ENCODE peak calls at places on chromosomes 16 and 17, in eight cellular contexts. M is cardiac fibroblast, T is fibroblast of the aortic adventitia, Y is AG04449, X is ovary, S is lower leg skin, N is lung, H is MM.1S. R is an unnamed sample.

GRCh38 chr17:82861393-82861775 is 21.6 kb upstream of the ZNF750 start:
- DNase-seq in M (no peak), T (no peak), Y (no peak), X (no peak), S (no peak), N (no peak), H (no peak), R (no peak)

GRCh38 chr16:56450275-56450889 is 750 bp downstream of the NUDT21 start:
- DNase-seq in M (peak), T (peak), Y (no peak), X (no peak), S (no peak), N (no peak), H (no peak), R (peak)

GRCh38 chr17:34177642-34178041 is 77.4 kb upstream of the CCL2 start:
- DNase-seq in M (peak), T (peak), Y (no peak), X (no peak), S (no peak), N (no peak), H (no peak), R (peak)

GRCh38 chr17:51901242-51901641 is 257.3 kb downstream of the CA10 start:
- DNase-seq in M (no peak), T (no peak), Y (no peak), X (no peak), S (no peak), N (no peak), H (no peak), R (no peak)

GRCh38 chr16:22424161-22424937 is 49.9 kb upstream of the CDR2 start:
- DNase-seq in M (peak), T (peak), Y (no peak), X (peak), S (peak), N (no peak), H (no peak), R (no peak)

GRCh38 chr16:894136-894535 is 76.6 kb downstream of the LMF1 start:
- DNase-seq in M (no peak), T (no peak), Y (no peak), X (peak), S (no peak), N (no peak), H (no peak), R (no peak)

GRCh38 chr17:28569446-28569845 is 1.9 kb downstream of the PIGS start:
- DNase-seq in M (no peak), T (no peak), Y (no peak), X (no peak), S (no peak), N (no peak), H (no peak), R (no peak)

GRCh38 chr17:57251211-57251787 is 5.0 kb upstream of the MSI2 start:
- DNase-seq in M (no peak), T (no peak), Y (no peak), X (no peak), S (no peak), N (no peak), H (no peak), R (no peak)

GRCh38 chr17:8542599-8542998 is 87.9 kb downstream of the MYH10 start:
- DNase-seq in M (no peak), T (no peak), Y (no peak), X (no peak), S (no peak), N (no peak), H (no peak), R (no peak)

GRCh38 chr16:72990003-72990521 is 57.9 kb downstream of the ZFHX3 start:
- DNase-seq in M (peak), T (peak), Y (no peak), X (peak), S (peak), N (peak), H (no peak), R (peak)

GRCh38 chr16:84854759-84855158 is 35.0 kb downstream of the CRISPLD2 start:
- DNase-seq in M (peak), T (no peak), Y (no peak), X (no peak), S (no peak), N (no peak), H (no peak), R (peak)

GRCh38 chr17:40345161-40346034 is 19.1 kb downstream of the GJD3 start:
- DNase-seq in M (peak), T (peak), Y (no peak), X (peak), S (no peak), N (peak), H (no peak), R (peak)

GRCh38 chr17:13266596-13266995 is 248.8 kb upstream of the ELAC2 start:
- DNase-seq in M (peak), T (peak), Y (peak), X (no peak), S (no peak), N (no peak), H (no peak), R (no peak)

GRCh38 chr17:83079766-83080616 is 582 bp downstream of the METRNL start:
- DNase-seq in M (no peak), T (no peak), Y (no peak), X (no peak), S (no peak), N (no peak), H (no peak), R (no peak)

GRCh38 chr17:37713028-37713431 is 31.8 kb downstream of the HNF1B start:
- DNase-seq in M (no peak), T (no peak), Y (no peak), X (no peak), S (no peak), N (no peak), H (no peak), R (no peak)

GRCh38 chr17:31494259-31495048 is 103.0 kb downstream of the RAB11FIP4 start:
- DNase-seq in M (no peak), T (no peak), Y (no peak), X (no peak), S (no peak), N (no peak), H (no peak), R (no peak)

GRCh38 chr16:88494335-88495154 is 41.5 kb downstream of the ZFPM1 start:
- DNase-seq in M (no peak), T (no peak), Y (no peak), X (peak), S (no peak), N (no peak), H (no peak), R (no peak)

GRCh38 chr17:6070280-6070894 is at the start of gene WSCD1:
- DNase-seq in M (no peak), T (no peak), Y (no peak), X (no peak), S (no peak), N (no peak), H (peak), R (no peak)

GRCh38 chr16:1331712-1332617 is 1.5 kb upstream of the BAIAP3 start:
- DNase-seq in M (peak), T (no peak), Y (no peak), X (peak), S (no peak), N (peak), H (peak), R (peak)

GRCh38 chr17:6623941-6624340 is 16.6 kb downstream of the KIAA0753 start:
- DNase-seq in M (peak), T (no peak), Y (no peak), X (no peak), S (no peak), N (no peak), H (no peak), R (no peak)

GRCh38 chr17:9204623-9205329 is 183.5 kb downstream of the NTN1 start:
- DNase-seq in M (no peak), T (no peak), Y (no peak), X (no peak), S (no peak), N (no peak), H (no peak), R (no peak)

GRCh38 chr16:3458852-3459361 is 15.4 kb downstream of the NAA60 start:
- DNase-seq in M (peak), T (peak), Y (no peak), X (no peak), S (no peak), N (peak), H (peak), R (no peak)

GRCh38 chr16:12092347-12092882 is 115.9 kb downstream of the SNX29 start:
- DNase-seq in M (peak), T (peak), Y (peak), X (peak), S (no peak), N (peak), H (no peak), R (peak)

GRCh38 chr16:22977294-22977697 is 163.3 kb downstream of the HS3ST2 start:
- DNase-seq in M (peak), T (peak), Y (no peak), X (no peak), S (no peak), N (no peak), H (peak), R (no peak)

GRCh38 chr17:1193300-1193699 is 13.5 kb upstream of the ABR start:
- DNase-seq in M (no peak), T (no peak), Y (no peak), X (no peak), S (no peak), N (no peak), H (no peak), R (no peak)

GRCh38 chr16:83215417-83216001 is 588.7 kb downstream of the CDH13 start:
- DNase-seq in M (peak), T (peak), Y (no peak), X (no peak), S (no peak), N (no peak), H (peak), R (peak)

GRCh38 chr16:27408012-27408601 is 6.1 kb downstream of the IL21R start:
- DNase-seq in M (peak), T (peak), Y (no peak), X (no peak), S (no peak), N (no peak), H (no peak), R (peak)

GRCh38 chr16:2436110-2436509 is 6.9 kb downstream of the CCNF start:
- DNase-seq in M (no peak), T (no peak), Y (no peak), X (no peak), S (peak), N (no peak), H (no peak), R (no peak)

GRCh38 chr16:66502020-66502913 is 47.7 kb downstream of the TK2 start:
- DNase-seq in M (peak), T (peak), Y (no peak), X (peak), S (no peak), N (peak), H (no peak), R (peak)

GRCh38 chr16:73071131-73071940 is 23.4 kb upstream of the ZFHX3 start:
- DNase-seq in M (peak), T (peak), Y (no peak), X (peak), S (no peak), N (no peak), H (no peak), R (peak)

GRCh38 chr17:58387834-58388233 is 29.5 kb downstream of the RNF43 start:
- DNase-seq in M (no peak), T (no peak), Y (no peak), X (no peak), S (no peak), N (no peak), H (no peak), R (no peak)

GRCh38 chr16:88599092-88599733 is 29.0 kb downstream of the ZC3H18 start:
- DNase-seq in M (no peak), T (no peak), Y (no peak), X (peak), S (peak), N (peak), H (no peak), R (peak)

GRCh38 chr17:39573447-39574298 is 34.0 kb downstream of the NEUROD2 start:
- DNase-seq in M (peak), T (peak), Y (no peak), X (peak), S (peak), N (peak), H (no peak), R (peak)

GRCh38 chr17:14922421-14922820 is 342.7 kb downstream of the PMP22 start:
- DNase-seq in M (peak), T (peak), Y (no peak), X (no peak), S (no peak), N (no peak), H (no peak), R (peak)

GRCh38 chr16:19113577-19114358 is at the start of gene ITPRIPL2:
- DNase-seq in M (peak), T (peak), Y (no peak), X (peak), S (peak), N (peak), H (no peak), R (peak)

GRCh38 chr17:45013021-45013997 is 38.1 kb downstream of the DCAKD start:
- DNase-seq in M (no peak), T (peak), Y (no peak), X (no peak), S (no peak), N (no peak), H (no peak), R (no peak)

GRCh38 chr17:66994943-66995535 is 30.5 kb downstream of the CACNG4 start:
- DNase-seq in M (no peak), T (no peak), Y (no peak), X (no peak), S (no peak), N (no peak), H (no peak), R (no peak)

GRCh38 chr17:67245073-67245693 is at the start of gene HELZ:
- DNase-seq in M (peak), T (peak), Y (no peak), X (peak), S (peak), N (peak), H (peak), R (peak)

GRCh38 chr17:65561394-65562205 is at the start of gene AXIN2:
- DNase-seq in M (peak), T (peak), Y (no peak), X (peak), S (peak), N (peak), H (peak), R (peak)
- TF ChIP-seq CTCF in M (peak), T (peak), Y (no peak), X (peak), S (peak), N (no peak), H (peak), R (no peak)

GRCh38 chr17:49621946-49622529 is 46.4 kb downstream of the NXPH3 start:
- DNase-seq in M (no peak), T (no peak), Y (no peak), X (no peak), S (no peak), N (no peak), H (no peak), R (no peak)
- H3K4me3 ChIP-seq in M (no peak), T (no peak), Y (no peak), X (no peak), S (no peak), N (no peak), H (no peak), R (no peak)

GRCh38 chr17:4234406-4234805 is 29.4 kb downstream of the ANKFY1 start:
- DNase-seq in M (no peak), T (peak), Y (no peak), X (no peak), S (no peak), N (no peak), H (no peak), R (peak)

GRCh38 chr17:4236456-4236855 is 27.3 kb downstream of the ANKFY1 start:
- DNase-seq in M (peak), T (no peak), Y (no peak), X (no peak), S (no peak), N (no peak), H (no peak), R (peak)

GRCh38 chr17:4235372-4236279 is 28.2 kb downstream of the ANKFY1 start:
- DNase-seq in M (peak), T (peak), Y (no peak), X (no peak), S (no peak), N (no peak), H (no peak), R (peak)

GRCh38 chr17:4232168-4232813 is 31.5 kb downstream of the ANKFY1 start:
- DNase-seq in M (peak), T (peak), Y (no peak), X (no peak), S (no peak), N (no peak), H (no peak), R (peak)

GRCh38 chr17:4233668-4234258 is 30.0 kb downstream of the ANKFY1 start:
- DNase-seq in M (no peak), T (no peak), Y (no peak), X (no peak), S (no peak), N (no peak), H (no peak), R (no peak)
- TF ChIP-seq CTCF in M (no peak), T (no peak), Y (no peak), X (no peak), S (no peak), N (no peak), H (no peak), R (no peak)

DNA sequence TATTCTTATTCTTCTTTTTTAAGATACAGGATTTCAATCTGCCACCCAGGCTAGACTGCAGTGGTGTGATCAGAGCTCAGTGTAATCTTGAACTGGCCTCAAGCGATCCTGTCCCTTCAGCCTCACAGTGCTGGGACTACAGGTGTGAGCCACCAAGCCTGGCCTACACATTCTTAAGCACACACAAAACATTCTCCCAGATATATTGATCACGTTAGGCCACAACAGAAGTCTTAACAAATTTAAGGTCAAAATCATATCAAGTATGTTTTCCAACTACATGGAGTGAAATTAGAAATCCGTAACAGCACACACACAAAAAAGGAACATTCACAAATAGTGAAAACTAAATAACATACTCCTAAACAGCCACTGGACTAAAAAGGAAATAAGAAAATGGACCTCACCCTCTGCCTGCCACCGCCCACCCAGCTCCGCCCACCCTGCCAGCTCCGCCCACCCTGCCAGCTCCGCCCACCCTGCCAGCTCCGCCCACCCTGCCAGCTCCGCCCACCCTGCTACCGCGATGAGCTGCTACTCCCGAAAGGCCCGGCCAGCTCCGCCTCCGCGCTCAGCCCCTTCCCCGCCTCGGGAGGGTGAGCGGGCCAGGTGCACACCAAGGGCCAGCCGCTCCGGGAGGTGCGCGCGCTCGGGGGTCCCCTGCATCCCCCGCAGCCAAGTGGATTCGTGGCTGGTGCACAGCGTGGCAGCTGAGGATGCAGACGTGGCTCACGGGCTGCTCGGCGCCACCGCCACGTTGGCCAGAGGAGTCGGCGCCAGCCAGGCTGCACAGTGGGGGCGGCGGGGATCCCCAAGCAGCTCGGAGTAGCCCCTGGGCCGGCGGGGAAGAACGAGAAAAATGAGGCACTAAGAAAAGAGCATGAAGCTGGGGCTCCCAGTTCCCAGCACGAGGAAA is 41.2 kb downstream of the C16orf87 start:
- DNase-seq in M (peak), T (peak), Y (no peak), X (peak), S (peak), N (peak), H (peak), R (peak)
- H3K4me3 ChIP-seq in M (peak), T (peak), Y (peak), X (peak), S (peak), N (peak), H (peak), R (peak)

GRCh38 chr17:70378005-70378404 is 208.7 kb downstream of the KCNJ2 start:
- DNase-seq in M (no peak), T (no peak), Y (no peak), X (no peak), S (no peak), N (no peak), H (no peak), R (no peak)

GRCh38 chr17:70373369-70373768 is 204.0 kb downstream of the KCNJ2 start:
- DNase-seq in M (no peak), T (no peak), Y (no peak), X (no peak), S (no peak), N (no peak), H (no peak), R (no peak)

GRCh38 chr17:70374496-70374895 is 205.2 kb downstream of the KCNJ2 start:
- DNase-seq in M (no peak), T (no peak), Y (no peak), X (no peak), S (no peak), N (no peak), H (no peak), R (no peak)

GRCh38 chr17:70375813-70376448 is 206.6 kb downstream of the KCNJ2 start:
- DNase-seq in M (no peak), T (no peak), Y (no peak), X (no peak), S (no peak), N (no peak), H (no peak), R (no peak)

DNA sequence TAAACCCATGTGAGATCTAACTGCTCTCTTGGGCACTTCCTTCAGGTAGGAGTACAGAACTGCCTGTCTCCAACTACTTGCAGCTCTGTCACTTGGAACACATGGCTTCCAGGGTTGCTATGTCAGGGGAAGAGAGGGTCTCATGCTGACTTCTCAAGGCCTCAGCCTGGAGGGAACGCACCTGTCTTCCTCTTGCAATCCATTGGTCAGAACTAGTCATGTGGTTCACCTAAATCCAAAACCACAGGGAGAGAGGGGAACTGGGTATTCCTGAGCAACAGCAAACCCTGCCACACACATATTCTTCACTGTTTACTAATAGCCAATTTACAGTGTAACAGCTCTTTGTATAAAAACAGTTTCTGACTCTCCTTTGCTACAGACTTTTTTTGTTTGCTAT is 206.1 kb downstream of the KCNJ2 start:
- DNase-seq in M (no peak), T (no peak), Y (no peak), X (no peak), S (no peak), N (no peak), H (no peak), R (no peak)
- TF ChIP-seq CTCF in M (no peak), T (no peak), Y (no peak), X (no peak), S (no peak), N (no peak), H (no peak), R (no peak)

GRCh38 chr16:79168321-79168720 is 432.2 kb downstream of the MAF start:
- DNase-seq in M (no peak), T (no peak), Y (no peak), X (no peak), S (no peak), N (no peak), H (no peak), R (no peak)
- H3K4me3 ChIP-seq in M (no peak), T (no peak), Y (no peak), X (no peak), S (no peak), N (no peak), H (no peak), R (no peak)

GRCh38 chr17:63827801-63828221 is 348 bp upstream of the FTSJ3 start:
- DNase-seq in M (peak), T (no peak), Y (no peak), X (no peak), S (no peak), N (no peak), H (peak), R (no peak)
- TF ChIP-seq CTCF in M (no peak), T (no peak), Y (no peak), X (no peak), S (no peak), N (no peak), H (no peak), R (no peak)

DNA sequence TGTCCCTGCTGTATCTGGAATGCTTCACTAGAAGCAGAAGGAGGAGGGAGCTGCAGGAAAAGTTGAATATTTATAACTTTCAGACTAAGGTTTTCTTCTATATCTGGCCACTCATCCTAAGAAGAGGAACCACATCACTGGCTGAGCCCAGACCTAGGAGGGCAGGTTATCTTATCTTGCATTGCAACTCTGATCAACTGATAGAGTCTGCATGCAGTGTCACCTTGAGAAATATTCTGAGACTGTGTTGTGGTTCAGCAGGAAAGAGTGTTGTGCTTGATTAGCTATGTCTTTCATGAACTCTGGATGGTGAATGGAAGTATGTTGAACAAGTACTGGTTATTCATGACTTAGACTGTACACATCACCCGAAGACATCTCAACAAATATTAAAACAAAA is 460.0 kb downstream of the TOX3 start:
- DNase-seq in M (no peak), T (no peak), Y (no peak), X (no peak), S (no peak), N (no peak), H (no peak), R (no peak)
- H3K4me3 ChIP-seq in M (no peak), T (no peak), Y (no peak), X (no peak), S (no peak), N (no peak), H (no peak), R (no peak)

R was measured in fibroblast of pulmonary artery.